ENCODE peak calls at places on chromosomes 5 and 9, in seven cellular contexts. One of them, this sample, is unnamed.

GRCh38 chr5:149915392-149916260 is 29.0 kb downstream of the PDE6A start:
- DNase-seq in K562: no peak
- DNase-seq in SK-N-SH: no peak
- DNase-seq in HCT116: no peak
- DNase-seq in GM12878: no peak
- DNase-seq in HepG2: no peak
- DNase-seq in GM23338: peak; percentile 27
- DNase-seq in this sample: no peak

GRCh38 chr5:156481741-156482140 is 154.8 kb downstream of the SGCD start:
- DNase-seq in HepG2: no peak
- DNase-seq in HCT116: no peak
- DNase-seq in GM23338: no peak
- DNase-seq in GM12878: no peak
- DNase-seq in SK-N-SH: no peak
- DNase-seq in K562: no peak
- DNase-seq in this sample: no peak

GRCh38 chr5:116546743-116547124 is 27.9 kb downstream of the SEMA6A start:
- DNase-seq in HCT116: no peak
- DNase-seq in SK-N-SH: no peak
- DNase-seq in HepG2: no peak
- DNase-seq in GM12878: no peak
- DNase-seq in K562: no peak
- DNase-seq in GM23338: no peak
- DNase-seq in this sample: no peak

GRCh38 chr9:21965401-21965951 is 28.7 kb downstream of the CDKN2A start:
- DNase-seq in HepG2: peak; percentile 45
- DNase-seq in HCT116: no peak
- DNase-seq in GM23338: peak; percentile 84
- DNase-seq in GM12878: no peak
- DNase-seq in SK-N-SH: peak; percentile 80
- DNase-seq in K562: no peak
- DNase-seq in this sample: peak; percentile 73

GRCh38 chr5:147384346-147385193 is 125.3 kb downstream of the DPYSL3 start:
- DNase-seq in SK-N-SH: peak; percentile 42
- DNase-seq in HCT116: no peak
- DNase-seq in HepG2: no peak
- DNase-seq in GM12878: no peak
- DNase-seq in K562: no peak
- DNase-seq in GM23338: no peak
- DNase-seq in this sample: no peak

GRCh38 chr9:16352791-16353401 is 517.6 kb downstream of the BNC2 start:
- DNase-seq in HCT116: no peak
- DNase-seq in SK-N-SH: no peak
- DNase-seq in GM23338: no peak
- DNase-seq in HepG2: no peak
- DNase-seq in K562: no peak
- DNase-seq in GM12878: no peak
- DNase-seq in this sample: no peak

GRCh38 chr5:178206166-178207101 is 2.1 kb downstream of the HNRNPAB start:
- DNase-seq in K562: no peak
- DNase-seq in GM23338: no peak
- DNase-seq in HepG2: no peak
- DNase-seq in SK-N-SH: no peak
- DNase-seq in HCT116: no peak
- DNase-seq in GM12878: no peak
- DNase-seq in this sample: no peak

GRCh38 chr9:36765468-36766341 is 193.0 kb downstream of the MELK start:
- DNase-seq in SK-N-SH: peak; percentile 97
- DNase-seq in K562: peak; percentile 95
- DNase-seq in HepG2: peak; percentile 82
- DNase-seq in GM23338: peak; percentile 94
- DNase-seq in GM12878: peak; percentile 91
- DNase-seq in HCT116: peak; percentile 91
- DNase-seq in this sample: peak; percentile 86

GRCh38 chr5:89277791-89278190 is 394.8 kb upstream of the MEF2C start:
- DNase-seq in GM23338: no peak
- DNase-seq in HepG2: no peak
- DNase-seq in K562: no peak
- DNase-seq in HCT116: no peak
- DNase-seq in GM12878: no peak
- DNase-seq in SK-N-SH: no peak
- DNase-seq in this sample: no peak

GRCh38 chr9:76687861-76688374 is 76.3 kb upstream of the PCA3 start:
- DNase-seq in SK-N-SH: no peak
- DNase-seq in HepG2: no peak
- DNase-seq in GM12878: no peak
- DNase-seq in K562: no peak
- DNase-seq in HCT116: peak; percentile 8
- DNase-seq in GM23338: no peak
- DNase-seq in this sample: peak; percentile 28

GRCh38 chr5:180603076-180603591 is 11.8 kb upstream of the SCGB3A1 start:
- DNase-seq in SK-N-SH: no peak
- DNase-seq in HCT116: no peak
- DNase-seq in GM12878: no peak
- DNase-seq in K562: no peak
- DNase-seq in HepG2: no peak
- DNase-seq in GM23338: no peak
- DNase-seq in this sample: no peak

GRCh38 chr5:14872070-14872989 is 752 bp upstream of the ANKH start:
- DNase-seq in SK-N-SH: peak; percentile 86
- DNase-seq in HCT116: no peak
- DNase-seq in GM12878: no peak
- DNase-seq in GM23338: peak; percentile 72
- DNase-seq in K562: peak; percentile 50
- DNase-seq in HepG2: peak; percentile 53
- DNase-seq in this sample: no peak
- TF ChIP-seq REST in SK-N-SH: no peak
- TF ChIP-seq REST in HCT116: no peak
- TF ChIP-seq REST in GM12878: no peak
- TF ChIP-seq REST in GM23338: no peak
- TF ChIP-seq REST in K562: no peak
- TF ChIP-seq REST in HepG2: no peak
- TF ChIP-seq REST in this sample: no peak

DNA sequence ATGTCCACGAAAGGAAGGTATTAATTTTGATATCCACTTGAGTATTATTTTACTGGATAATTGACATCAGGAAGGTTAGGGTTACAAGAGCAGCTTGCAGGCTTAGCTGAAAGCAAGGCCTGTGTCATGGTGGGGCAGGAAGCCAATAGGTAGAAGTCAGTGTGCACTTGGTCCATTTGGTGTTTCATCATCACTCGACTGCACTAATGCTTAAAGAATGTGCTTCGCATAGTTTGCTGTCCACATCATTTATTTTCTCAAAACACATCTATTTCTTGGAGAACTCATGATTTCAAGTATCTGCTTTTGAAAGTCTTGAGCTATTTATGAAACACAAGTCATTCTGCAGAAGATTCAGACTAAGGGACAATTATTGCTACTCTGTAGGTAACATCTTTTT is 59.6 kb upstream of the GNA14 start:
- DNase-seq in HCT116: peak; percentile 22
- DNase-seq in HepG2: peak; percentile 62
- DNase-seq in K562: no peak
- DNase-seq in GM12878: no peak
- DNase-seq in SK-N-SH: no peak
- DNase-seq in GM23338: no peak
- DNase-seq in this sample: no peak
- TF ChIP-seq POLR2AphosphoS5 in HCT116: no peak
- TF ChIP-seq POLR2AphosphoS5 in HepG2: no peak
- TF ChIP-seq POLR2AphosphoS5 in K562: no peak
- TF ChIP-seq POLR2AphosphoS5 in GM12878: no peak
- TF ChIP-seq POLR2AphosphoS5 in SK-N-SH: peak; percentile 47
- TF ChIP-seq POLR2AphosphoS5 in GM23338: no peak
- TF ChIP-seq POLR2AphosphoS5 in this sample: no peak

GRCh38 chr5:173746050-173746449 is 129.6 kb upstream of the BOD1 start:
- DNase-seq in GM23338: peak; percentile 46
- DNase-seq in HCT116: no peak
- DNase-seq in SK-N-SH: no peak
- DNase-seq in GM12878: no peak
- DNase-seq in K562: no peak
- DNase-seq in HepG2: peak; percentile 80
- DNase-seq in this sample: no peak

GRCh38 chr5:173743641-173744343 is 127.3 kb upstream of the BOD1 start:
- DNase-seq in GM23338: no peak
- DNase-seq in HCT116: no peak
- DNase-seq in SK-N-SH: no peak
- DNase-seq in K562: no peak
- DNase-seq in GM12878: peak; percentile 73
- DNase-seq in HepG2: peak; percentile 50
- DNase-seq in this sample: no peak

GRCh38 chr5:173744527-173744926 is 128.1 kb upstream of the BOD1 start:
- DNase-seq in GM23338: peak; percentile 34
- DNase-seq in K562: no peak
- DNase-seq in HepG2: no peak
- DNase-seq in SK-N-SH: no peak
- DNase-seq in HCT116: no peak
- DNase-seq in GM12878: no peak
- DNase-seq in this sample: no peak

GRCh38 chr5:173745123-173745522 is 128.7 kb upstream of the BOD1 start:
- DNase-seq in GM12878: peak; percentile 47
- DNase-seq in K562: no peak
- DNase-seq in SK-N-SH: peak; percentile 51
- DNase-seq in GM23338: peak; percentile 27
- DNase-seq in HCT116: no peak
- DNase-seq in HepG2: no peak
- DNase-seq in this sample: no peak

DNA sequence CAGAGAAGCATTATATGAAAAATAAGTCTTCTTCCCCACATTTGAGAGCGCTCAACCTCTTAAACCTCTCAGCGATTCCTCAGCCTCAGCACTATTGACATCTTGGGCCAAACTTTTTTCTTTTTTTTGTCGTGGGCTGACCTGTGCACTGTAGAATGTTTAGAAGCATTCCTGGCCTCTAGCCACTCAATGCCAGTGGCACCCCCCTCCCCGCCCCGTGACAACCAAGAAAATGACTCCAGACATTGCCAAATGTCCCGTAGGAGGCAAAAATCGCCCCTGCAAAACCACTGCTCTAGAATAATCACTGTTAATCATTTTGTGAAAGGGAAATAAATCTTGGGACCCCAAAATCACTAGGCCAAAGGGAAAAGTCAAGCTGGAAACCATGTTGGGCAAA is 129.1 kb upstream of the BOD1 start:
- DNase-seq in HCT116: no peak
- DNase-seq in GM12878: no peak
- DNase-seq in GM23338: no peak
- DNase-seq in K562: no peak
- DNase-seq in SK-N-SH: no peak
- DNase-seq in HepG2: no peak
- DNase-seq in this sample: no peak
- H3K4me3 ChIP-seq in HCT116: no peak overlapping the region
- H3K4me3 ChIP-seq in GM12878: no peak overlapping the region
- H3K4me3 ChIP-seq in GM23338: peak overlapping the region; percentile 30
- H3K4me3 ChIP-seq in K562: no peak overlapping the region
- H3K4me3 ChIP-seq in SK-N-SH: no peak overlapping the region
- H3K4me3 ChIP-seq in HepG2: peak overlapping the region; percentile 14
- H3K4me3 ChIP-seq in this sample: no peak overlapping the region

GRCh38 chr5:75059887-75060286 is 7.5 kb upstream of the GCNT4 start:
- DNase-seq in K562: no peak
- DNase-seq in GM12878: no peak
- DNase-seq in SK-N-SH: no peak
- DNase-seq in GM23338: no peak
- DNase-seq in HCT116: no peak
- DNase-seq in HepG2: no peak
- DNase-seq in this sample: no peak
- TF ChIP-seq REST in K562: no peak
- TF ChIP-seq REST in GM12878: no peak
- TF ChIP-seq REST in SK-N-SH: no peak
- TF ChIP-seq REST in GM23338: no peak
- TF ChIP-seq REST in HCT116: no peak
- TF ChIP-seq REST in HepG2: no peak
- TF ChIP-seq REST in this sample: no peak

DNA sequence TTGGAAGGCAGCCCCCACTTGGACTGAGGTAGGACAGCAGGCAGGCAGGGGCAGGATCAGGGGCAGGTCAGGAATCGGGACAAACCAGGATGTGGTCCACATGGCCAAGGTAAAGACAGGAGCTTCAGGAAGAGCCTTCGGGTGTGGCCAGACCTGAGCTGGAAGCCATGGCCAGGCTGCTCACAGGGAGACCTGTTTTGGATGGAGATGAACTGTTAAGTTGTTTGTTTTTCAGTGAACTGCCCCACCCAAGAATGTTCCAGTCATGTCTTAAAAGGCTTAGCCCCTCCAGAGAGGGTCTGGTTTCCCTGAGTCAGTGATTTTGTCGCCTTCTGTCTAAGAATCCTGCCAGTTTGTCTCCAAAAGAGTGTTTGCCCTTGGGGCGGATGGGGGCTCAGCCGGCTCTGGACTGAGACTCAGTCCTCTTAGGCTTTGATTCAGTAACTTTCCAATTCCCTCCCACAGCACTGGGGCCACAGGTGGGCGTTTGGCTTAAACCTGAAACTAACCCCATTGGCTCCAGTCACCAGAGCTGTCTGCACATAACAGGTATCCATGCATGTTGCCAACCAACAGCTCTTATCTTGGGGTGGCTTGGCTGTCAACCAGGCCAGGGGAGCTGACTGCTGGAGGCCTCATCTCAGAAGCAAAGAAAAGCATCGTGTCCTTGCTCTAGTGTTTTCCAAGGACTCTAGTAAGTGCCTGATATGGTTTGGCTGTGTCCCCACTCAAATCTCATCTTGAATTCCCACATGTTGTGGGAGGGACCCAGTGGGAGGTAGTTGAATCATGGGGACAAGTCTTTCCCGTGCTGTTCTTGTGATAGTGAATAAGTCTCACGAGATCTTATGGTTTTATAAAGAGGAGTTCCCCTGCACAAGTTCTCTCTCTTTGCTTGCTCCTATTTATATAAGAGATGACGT is 11.3 kb upstream of the ANKH start:
- DNase-seq in SK-N-SH: no peak
- DNase-seq in GM12878: no peak
- DNase-seq in HCT116: no peak
- DNase-seq in HepG2: no peak
- DNase-seq in K562: no peak
- DNase-seq in GM23338: no peak
- DNase-seq in this sample: no peak
- TF ChIP-seq POLR2AphosphoS5 in SK-N-SH: no peak
- TF ChIP-seq POLR2AphosphoS5 in GM12878: no peak
- TF ChIP-seq POLR2AphosphoS5 in HCT116: no peak
- TF ChIP-seq POLR2AphosphoS5 in HepG2: no peak
- TF ChIP-seq POLR2AphosphoS5 in K562: no peak
- TF ChIP-seq POLR2AphosphoS5 in GM23338: no peak
- TF ChIP-seq POLR2AphosphoS5 in this sample: no peak